ENCODE peak calls at places on chromosome 4, in six cellular contexts. One of them, this sample, is unnamed.

GRCh38 chr4:8727546-8728510 is 135.3 kb downstream of the CPZ start:
- DNase-seq in cardiac fibroblast: no peak
- DNase-seq in stomach: peak
- DNase-seq in GM12865: peak
- DNase-seq in HFF-Myc: no peak
- DNase-seq in mesothelial cell of epicardium: peak
- DNase-seq in this sample: no peak

GRCh38 chr4:65046496-65047101 is 623.7 kb downstream of the EPHA5 start:
- DNase-seq in cardiac fibroblast: no peak
- DNase-seq in stomach: no peak
- DNase-seq in GM12865: no peak
- DNase-seq in HFF-Myc: no peak
- DNase-seq in mesothelial cell of epicardium: no peak
- DNase-seq in this sample: no peak

GRCh38 chr4:189834586-189834985 is 106.1 kb upstream of the FRG1 start:
- DNase-seq in cardiac fibroblast: no peak
- DNase-seq in stomach: no peak
- DNase-seq in GM12865: no peak
- DNase-seq in HFF-Myc: no peak
- DNase-seq in mesothelial cell of epicardium: no peak
- DNase-seq in this sample: no peak

GRCh38 chr4:118036336-118036735 is 2.0 kb downstream of the NDST3 start:
- DNase-seq in cardiac fibroblast: no peak
- DNase-seq in stomach: no peak
- DNase-seq in GM12865: no peak
- DNase-seq in HFF-Myc: no peak
- DNase-seq in mesothelial cell of epicardium: no peak
- DNase-seq in this sample: no peak

GRCh38 chr4:113394730-113395530 is 345.5 kb downstream of the ANK2 start:
- DNase-seq in cardiac fibroblast: peak
- DNase-seq in stomach: peak
- DNase-seq in GM12865: peak
- DNase-seq in HFF-Myc: peak
- DNase-seq in mesothelial cell of epicardium: peak
- DNase-seq in this sample: no peak

GRCh38 chr4:13705521-13706035 is 78.1 kb upstream of the BOD1L1 start:
- DNase-seq in cardiac fibroblast: no peak
- DNase-seq in stomach: no peak
- DNase-seq in GM12865: no peak
- DNase-seq in HFF-Myc: no peak
- DNase-seq in mesothelial cell of epicardium: no peak
- DNase-seq in this sample: no peak

GRCh38 chr4:103994059-103994458 is 274.3 kb upstream of the TACR3 start:
- DNase-seq in cardiac fibroblast: no peak
- DNase-seq in stomach: no peak
- DNase-seq in GM12865: peak
- DNase-seq in HFF-Myc: no peak
- DNase-seq in mesothelial cell of epicardium: no peak
- DNase-seq in this sample: no peak

GRCh38 chr4:170988446-170988845 is 824.8 kb upstream of the GALNTL6 start:
- DNase-seq in cardiac fibroblast: no peak
- DNase-seq in stomach: no peak
- DNase-seq in GM12865: no peak
- DNase-seq in HFF-Myc: no peak
- DNase-seq in mesothelial cell of epicardium: no peak
- DNase-seq in this sample: no peak

GRCh38 chr4:76706581-76706980 is 191.4 kb downstream of the SOWAHB start:
- DNase-seq in cardiac fibroblast: no peak
- DNase-seq in stomach: no peak
- DNase-seq in GM12865: no peak
- DNase-seq in HFF-Myc: no peak
- DNase-seq in mesothelial cell of epicardium: no peak
- DNase-seq in this sample: no peak

GRCh38 chr4:120517966-120518365 is 404.6 kb downstream of the PRDM5 start:
- DNase-seq in cardiac fibroblast: peak
- DNase-seq in stomach: no peak
- DNase-seq in GM12865: peak
- DNase-seq in HFF-Myc: peak
- DNase-seq in mesothelial cell of epicardium: no peak
- DNase-seq in this sample: no peak

GRCh38 chr4:79088991-79089705 is 149.9 kb upstream of the PAQR3 start:
- DNase-seq in cardiac fibroblast: no peak
- DNase-seq in stomach: no peak
- DNase-seq in GM12865: no peak
- DNase-seq in HFF-Myc: no peak
- DNase-seq in mesothelial cell of epicardium: no peak
- DNase-seq in this sample: no peak

GRCh38 chr4:48340905-48341775 is at the start of gene SLAIN2:
- DNase-seq in cardiac fibroblast: peak
- DNase-seq in stomach: peak
- DNase-seq in GM12865: peak
- DNase-seq in HFF-Myc: peak
- DNase-seq in mesothelial cell of epicardium: peak
- DNase-seq in this sample: peak
- TF ChIP-seq CTCF in cardiac fibroblast: peak
- TF ChIP-seq CTCF in stomach: peak
- TF ChIP-seq CTCF in GM12865: peak
- TF ChIP-seq CTCF in HFF-Myc: peak
- TF ChIP-seq CTCF in mesothelial cell of epicardium: peak
- TF ChIP-seq CTCF in this sample: no peak

GRCh38 chr4:6880691-6881090 is 28.9 kb upstream of the TBC1D14 start:
- DNase-seq in cardiac fibroblast: no peak
- DNase-seq in stomach: no peak
- DNase-seq in GM12865: no peak
- DNase-seq in HFF-Myc: no peak
- DNase-seq in mesothelial cell of epicardium: no peak
- DNase-seq in this sample: no peak

GRCh38 chr4:6885953-6886557 is 23.6 kb upstream of the TBC1D14 start:
- DNase-seq in cardiac fibroblast: peak
- DNase-seq in stomach: peak
- DNase-seq in GM12865: peak
- DNase-seq in HFF-Myc: no peak
- DNase-seq in mesothelial cell of epicardium: no peak
- DNase-seq in this sample: no peak

GRCh38 chr4:6884341-6884870 is 25.2 kb upstream of the TBC1D14 start:
- DNase-seq in cardiac fibroblast: no peak
- DNase-seq in stomach: no peak
- DNase-seq in GM12865: no peak
- DNase-seq in HFF-Myc: no peak
- DNase-seq in mesothelial cell of epicardium: no peak
- DNase-seq in this sample: no peak

GRCh38 chr4:6878451-6879059 is 31.1 kb upstream of the TBC1D14 start:
- DNase-seq in cardiac fibroblast: no peak
- DNase-seq in stomach: no peak
- DNase-seq in GM12865: no peak
- DNase-seq in HFF-Myc: no peak
- DNase-seq in mesothelial cell of epicardium: no peak
- DNase-seq in this sample: no peak

GRCh38 chr4:6881908-6882307 is 27.7 kb upstream of the TBC1D14 start:
- DNase-seq in cardiac fibroblast: no peak
- DNase-seq in stomach: no peak
- DNase-seq in GM12865: no peak
- DNase-seq in HFF-Myc: no peak
- DNase-seq in mesothelial cell of epicardium: no peak
- DNase-seq in this sample: no peak
- TF ChIP-seq CTCF in cardiac fibroblast: no peak
- TF ChIP-seq CTCF in stomach: no peak
- TF ChIP-seq CTCF in GM12865: no peak
- TF ChIP-seq CTCF in HFF-Myc: no peak
- TF ChIP-seq CTCF in mesothelial cell of epicardium: no peak
- TF ChIP-seq CTCF in this sample: no peak

DNA sequence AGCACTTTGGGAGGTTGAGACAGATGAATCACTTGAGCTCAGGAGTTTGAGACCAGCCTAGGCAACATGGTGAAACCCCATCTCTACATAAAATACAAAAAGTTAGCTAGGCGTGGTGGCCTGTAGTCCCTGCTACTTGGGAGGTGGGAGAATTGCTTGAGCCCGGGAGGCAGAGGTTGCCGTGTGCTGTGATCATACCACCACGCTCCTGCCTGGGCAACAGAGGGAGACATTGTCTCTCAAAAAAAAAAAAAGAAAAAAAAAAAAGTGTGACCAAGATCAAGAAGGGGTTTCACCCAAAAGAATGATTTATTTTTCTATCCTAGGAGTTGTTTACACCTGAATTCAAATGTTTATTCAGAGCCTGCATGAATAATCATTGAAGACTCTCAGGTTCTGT is 572.4 kb upstream of the GALNT7 start:
- DNase-seq in cardiac fibroblast: no peak
- DNase-seq in stomach: no peak
- DNase-seq in GM12865: no peak
- DNase-seq in HFF-Myc: no peak
- DNase-seq in mesothelial cell of epicardium: no peak
- DNase-seq in this sample: no peak
- TF ChIP-seq CTCF in cardiac fibroblast: no peak
- TF ChIP-seq CTCF in stomach: no peak
- TF ChIP-seq CTCF in GM12865: no peak
- TF ChIP-seq CTCF in HFF-Myc: no peak
- TF ChIP-seq CTCF in mesothelial cell of epicardium: no peak
- TF ChIP-seq CTCF in this sample: no peak

GRCh38 chr4:2008671-2008920 is 178 bp downstream of the NELFA start:
- DNase-seq in cardiac fibroblast: no peak
- DNase-seq in stomach: no peak
- DNase-seq in GM12865: no peak
- DNase-seq in HFF-Myc: no peak
- DNase-seq in mesothelial cell of epicardium: no peak
- DNase-seq in this sample: no peak

GRCh38 chr4:2007804-2008670 is 737 bp downstream of the NELFA start:
- DNase-seq in cardiac fibroblast: peak
- DNase-seq in stomach: no peak
- DNase-seq in GM12865: no peak
- DNase-seq in HFF-Myc: no peak
- DNase-seq in mesothelial cell of epicardium: no peak
- DNase-seq in this sample: no peak

GRCh38 chr4:2006956-2007653 is 1.7 kb downstream of the NELFA start:
- DNase-seq in cardiac fibroblast: no peak
- DNase-seq in stomach: no peak
- DNase-seq in GM12865: no peak
- DNase-seq in HFF-Myc: no peak
- DNase-seq in mesothelial cell of epicardium: no peak
- DNase-seq in this sample: no peak

GRCh38 chr4:2009651-2010233 is 968 bp upstream of the NELFA start:
- DNase-seq in cardiac fibroblast: peak
- DNase-seq in stomach: peak
- DNase-seq in GM12865: peak
- DNase-seq in HFF-Myc: peak
- DNase-seq in mesothelial cell of epicardium: peak
- DNase-seq in this sample: no peak

DNA sequence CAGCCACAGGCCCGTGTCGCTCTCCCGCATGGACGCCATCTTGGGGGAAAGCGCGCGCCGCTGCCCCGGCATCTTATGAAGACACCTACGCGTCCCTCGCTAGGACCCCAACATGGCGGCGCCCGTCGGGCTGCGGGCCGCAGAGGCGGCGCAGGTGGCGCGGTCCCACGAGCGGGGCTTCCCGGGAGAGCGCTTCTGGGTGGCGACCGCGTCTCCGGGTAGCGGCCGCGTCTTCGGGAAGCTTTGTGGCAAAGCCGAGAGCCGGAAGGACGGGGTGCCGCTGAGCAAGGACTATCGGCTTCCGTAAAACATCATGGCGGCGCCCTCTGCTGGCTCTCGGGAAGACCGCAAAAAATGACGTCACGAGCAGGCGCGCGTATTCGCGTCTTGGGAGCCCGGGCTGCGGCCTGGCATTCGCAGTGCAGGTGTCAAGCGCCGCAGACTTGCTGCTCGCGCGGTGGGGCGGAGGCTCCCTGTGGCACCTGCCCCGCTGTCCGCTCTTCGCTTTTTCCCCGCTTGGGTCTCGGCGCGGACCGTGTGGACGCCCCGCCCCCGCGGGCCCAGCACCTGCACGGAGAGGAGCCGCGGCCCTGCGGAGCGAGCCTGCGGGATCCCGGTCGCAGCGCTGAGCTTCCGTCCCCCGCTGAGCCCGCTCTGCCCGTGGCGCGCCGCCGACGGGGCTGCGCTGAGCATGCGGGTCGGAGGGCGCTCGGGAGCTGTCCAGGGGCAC is at the start of gene NELFA:
- DNase-seq in cardiac fibroblast: peak
- DNase-seq in stomach: peak
- DNase-seq in GM12865: peak
- DNase-seq in HFF-Myc: peak
- DNase-seq in mesothelial cell of epicardium: peak
- DNase-seq in this sample: peak
- TF ChIP-seq CTCF in cardiac fibroblast: peak
- TF ChIP-seq CTCF in stomach: peak
- TF ChIP-seq CTCF in GM12865: no peak
- TF ChIP-seq CTCF in HFF-Myc: peak
- TF ChIP-seq CTCF in mesothelial cell of epicardium: peak
- TF ChIP-seq CTCF in this sample: no peak

DNA sequence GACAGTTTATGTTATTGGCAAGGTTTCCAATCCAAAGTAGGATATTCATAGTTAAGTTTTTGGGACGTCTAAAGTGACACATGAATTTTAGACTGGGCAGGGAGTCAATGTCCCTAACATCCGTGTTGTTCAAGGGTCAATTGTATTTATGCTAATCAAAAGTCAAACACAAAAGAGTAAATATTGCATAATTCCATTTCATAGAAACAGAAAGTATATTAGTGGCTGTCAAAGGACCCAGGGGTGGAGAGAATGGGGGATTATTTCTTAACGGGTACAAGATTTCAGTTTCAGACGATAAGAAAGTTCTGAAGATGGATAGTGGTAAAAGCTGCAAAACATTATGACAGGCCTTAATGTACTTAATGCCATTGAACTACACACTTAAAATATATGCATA is 971.8 kb upstream of the AGA start:
- DNase-seq in cardiac fibroblast: no peak
- DNase-seq in stomach: no peak
- DNase-seq in GM12865: no peak
- DNase-seq in HFF-Myc: no peak
- DNase-seq in mesothelial cell of epicardium: no peak
- DNase-seq in this sample: no peak
- TF ChIP-seq CTCF in cardiac fibroblast: no peak
- TF ChIP-seq CTCF in stomach: no peak
- TF ChIP-seq CTCF in GM12865: no peak
- TF ChIP-seq CTCF in HFF-Myc: no peak
- TF ChIP-seq CTCF in mesothelial cell of epicardium: no peak
- TF ChIP-seq CTCF in this sample: no peak

GRCh38 chr4:110898290-110898689 is 275.4 kb upstream of the PITX2 start:
- DNase-seq in cardiac fibroblast: no peak
- DNase-seq in stomach: no peak
- DNase-seq in GM12865: peak
- DNase-seq in HFF-Myc: no peak
- DNase-seq in mesothelial cell of epicardium: no peak
- DNase-seq in this sample: no peak
- TF ChIP-seq CTCF in cardiac fibroblast: no peak
- TF ChIP-seq CTCF in stomach: no peak
- TF ChIP-seq CTCF in GM12865: no peak
- TF ChIP-seq CTCF in HFF-Myc: no peak
- TF ChIP-seq CTCF in mesothelial cell of epicardium: no peak
- TF ChIP-seq CTCF in this sample: no peak

GRCh38 chr4:168832746-168833575 is 177.1 kb downstream of the CBR4 start:
- DNase-seq in cardiac fibroblast: peak
- DNase-seq in stomach: peak
- DNase-seq in GM12865: no peak
- DNase-seq in HFF-Myc: no peak
- DNase-seq in mesothelial cell of epicardium: peak
- DNase-seq in this sample: no peak
- TF ChIP-seq CTCF in cardiac fibroblast: peak
- TF ChIP-seq CTCF in stomach: peak
- TF ChIP-seq CTCF in GM12865: no peak
- TF ChIP-seq CTCF in HFF-Myc: peak
- TF ChIP-seq CTCF in mesothelial cell of epicardium: no peak
- TF ChIP-seq CTCF in this sample: no peak

GRCh38 chr4:87204559-87204958 is 15.9 kb downstream of the KLHL8 start:
- DNase-seq in cardiac fibroblast: no peak
- DNase-seq in stomach: no peak
- DNase-seq in GM12865: no peak
- DNase-seq in HFF-Myc: no peak
- DNase-seq in mesothelial cell of epicardium: no peak
- DNase-seq in this sample: no peak
- TF ChIP-seq CTCF in cardiac fibroblast: no peak
- TF ChIP-seq CTCF in stomach: no peak
- TF ChIP-seq CTCF in GM12865: no peak
- TF ChIP-seq CTCF in HFF-Myc: no peak
- TF ChIP-seq CTCF in mesothelial cell of epicardium: no peak
- TF ChIP-seq CTCF in this sample: no peak